ENCODE peak calls at places on chromosomes 16 and 17, in six cellular contexts. D is HEK293T; V is CD8-positive, alpha-beta T cell; Z is stimulated activated CD4-positive, alpha-beta T cell treated with anti-CD3 and anti-CD28 coated beads, TNF-alpha, amount 100 ng/mL, for 48 hours; B is T-helper 17 cell; A is hepatic stellate cell. L is an unnamed sample.

GRCh38 chr16:90001761-90002503 is 17.3 kb downstream of the DBNDD1 start:
- DNase-seq in D (no peak), V (no peak), Z (no peak), B (no peak), A (no peak), L (peak; percentile 62)

GRCh38 chr16:72664122-72664479 is 383.8 kb downstream of the ZFHX3 start:
- DNase-seq in D (no peak), V (no peak), Z (no peak), B (no peak), A (no peak), L (no peak)

GRCh38 chr16:29700253-29700987 is 21.4 kb downstream of the QPRT start:
- DNase-seq in D (peak; percentile 87), V (peak; percentile 63), Z (peak; percentile 53), B (peak; percentile 68), A (peak; percentile 91), L (peak; percentile 74)

GRCh38 chr16:75234856-75235696 is 16.3 kb downstream of the CTRB1 start:
- DNase-seq in D (no peak), V (no peak), Z (no peak), B (no peak), A (no peak), L (peak; percentile 83)

GRCh38 chr17:9330903-9331272 is 244.7 kb downstream of the STX8 start:
- DNase-seq in D (no peak), V (no peak), Z (no peak), B (no peak), A (no peak), L (no peak)

GRCh38 chr17:58913971-58914769 is 158.5 kb downstream of the PPM1E start:
- DNase-seq in D (no peak), V (no peak), Z (no peak), B (no peak), A (no peak), L (no peak)

GRCh38 chr16:2910441-2910840 is 1.3 kb upstream of the FLYWCH1 start:
- DNase-seq in D (no peak), V (no peak), Z (no peak), B (no peak), A (no peak), L (no peak)

GRCh38 chr17:49548506-49549310 is 27.0 kb upstream of the NXPH3 start:
- DNase-seq in D (peak; percentile 56), V (no peak), Z (no peak), B (no peak), A (peak; percentile 62), L (no peak)

GRCh38 chr17:81000631-81001357 is 9.2 kb downstream of the CHMP6 start:
- DNase-seq in D (no peak), V (no peak), Z (no peak), B (no peak), A (no peak), L (no peak)

GRCh38 chr17:82237746-82238561 is 9.1 kb downstream of the SLC16A3 start:
- DNase-seq in D (no peak), V (no peak), Z (no peak), B (no peak), A (no peak), L (no peak)

GRCh38 chr17:28536532-28537218 is 15.7 kb downstream of the UNC119 start:
- DNase-seq in D (no peak), V (no peak), Z (no peak), B (no peak), A (no peak), L (no peak)

GRCh38 chr17:51496378-51496777 is 236.0 kb downstream of the UTP18 start:
- DNase-seq in D (no peak), V (no peak), Z (no peak), B (no peak), A (no peak), L (no peak)

GRCh38 chr16:28924762-28925385 is at the start of gene RABEP2:
- DNase-seq in D (peak; percentile 99), V (peak; percentile 94), Z (peak; percentile 97), B (peak; percentile 90), A (peak; percentile 100), L (peak; percentile 95)

GRCh38 chr16:9980981-9981380 is 201.2 kb downstream of the GRIN2A start:
- DNase-seq in D (no peak), V (no peak), Z (no peak), B (no peak), A (no peak), L (no peak)

GRCh38 chr16:10594312-10594950 is 14.0 kb upstream of the EMP2 start:
- DNase-seq in D (no peak), V (no peak), Z (no peak), B (no peak), A (no peak), L (peak; percentile 73)

GRCh38 chr17:2222301-2222700 is 81.3 kb downstream of the SMG6 start:
- DNase-seq in D (no peak), V (no peak), Z (no peak), B (no peak), A (no peak), L (no peak)

GRCh38 chr16:69223882-69224281 is 36.9 kb downstream of the SNTB2 start:
- DNase-seq in D (no peak), V (no peak), Z (no peak), B (no peak), A (no peak), L (no peak)

GRCh38 chr16:73196670-73197069 is 148.7 kb upstream of the ZFHX3 start:
- DNase-seq in D (peak; percentile 81), V (no peak), Z (peak; percentile 1), B (no peak), A (peak; percentile 57), L (no peak)

L was measured in left lung.